ENCODE peak calls at places on chromosome 3, in six cellular contexts. D is IMR-90, A is neuronal stem cell, F is mesenchymal stem cell, T is H1, E is mesendoderm. X is an unnamed sample.

GRCh38 chr3:123678108-123678511 is 93.3 kb upstream of the HACD2 start:
- DNase-seq in E (no peak), F (peak), T (no peak), D (peak), A (no peak), X (no peak)

GRCh38 chr3:73723596-73723995 is 98.9 kb upstream of the PDZRN3 start:
- DNase-seq in A (no peak), D (no peak), E (no peak), F (no peak), T (no peak), X (no peak)

GRCh38 chr3:139894638-139894989 is 40.4 kb upstream of the CLSTN2 start:
- DNase-seq in T (no peak), E (no peak), F (no peak), D (no peak), A (no peak), X (no peak)

GRCh38 chr3:143847787-143848631 is at the start of gene SLC9A9:
- DNase-seq in T (no peak), E (peak), A (no peak), F (peak), D (peak), X (peak)

GRCh38 chr3:48294611-48295263 is 38.7 kb downstream of the SPINK8 start:
- DNase-seq in E (no peak), F (no peak), D (no peak), A (no peak), T (no peak), X (no peak)

GRCh38 chr3:36709826-36710365 is 54.5 kb downstream of the DCLK3 start:
- DNase-seq in T (no peak), A (no peak), D (no peak), F (no peak), E (no peak), X (no peak)

GRCh38 chr3:112815981-112816380 is 30.7 kb downstream of the CD200R1L start:
- DNase-seq in A (no peak), D (peak), E (no peak), T (no peak), F (peak), X (no peak)

GRCh38 chr3:184742676-184743135 is 30.8 kb upstream of the MAGEF1 start:
- DNase-seq in T (no peak), A (peak), F (no peak), E (no peak), D (no peak), X (no peak)

GRCh38 chr3:131658115-131658514 is 155.3 kb upstream of the MRPL3 start:
- DNase-seq in T (no peak), F (no peak), A (no peak), D (no peak), E (no peak), X (no peak)

GRCh38 chr3:38354588-38355344 is 8.2 kb downstream of the XYLB start:
- DNase-seq in E (no peak), F (no peak), A (no peak), D (peak), T (no peak), X (no peak)

GRCh38 chr3:195221015-195221853 is 49.7 kb downstream of the XXYLT1 start:
- DNase-seq in T (peak), F (peak), D (peak), E (no peak), A (no peak), X (no peak)

GRCh38 chr3:186605561-186606545 is 7.0 kb upstream of the AHSG start:
- DNase-seq in T (no peak), E (no peak), D (no peak), F (no peak), A (no peak), X (no peak)

GRCh38 chr3:137294139-137294538 is 336.4 kb downstream of the IL20RB start:
- DNase-seq in T (no peak), A (no peak), D (no peak), F (no peak), E (no peak), X (no peak)

GRCh38 chr3:105014631-105015030 is 352.1 kb upstream of the ALCAM start:
- DNase-seq in E (no peak), F (peak), D (peak), A (no peak), T (no peak), X (no peak)

GRCh38 chr3:9932843-9933560 is 632 bp upstream of the CRELD1 start:
- DNase-seq in D (peak), F (peak), E (peak), T (peak), A (peak), X (peak)

GRCh38 chr3:49098910-49099630 is 5.2 kb upstream of the QRICH1 start:
- DNase-seq in T (no peak), D (no peak), A (no peak), E (no peak), F (no peak), X (no peak)

GRCh38 chr3:73745429-73746247 is 120.9 kb upstream of the PDZRN3 start:
- DNase-seq in T (no peak), A (no peak), F (no peak), E (no peak), D (peak), X (no peak)

DNA sequence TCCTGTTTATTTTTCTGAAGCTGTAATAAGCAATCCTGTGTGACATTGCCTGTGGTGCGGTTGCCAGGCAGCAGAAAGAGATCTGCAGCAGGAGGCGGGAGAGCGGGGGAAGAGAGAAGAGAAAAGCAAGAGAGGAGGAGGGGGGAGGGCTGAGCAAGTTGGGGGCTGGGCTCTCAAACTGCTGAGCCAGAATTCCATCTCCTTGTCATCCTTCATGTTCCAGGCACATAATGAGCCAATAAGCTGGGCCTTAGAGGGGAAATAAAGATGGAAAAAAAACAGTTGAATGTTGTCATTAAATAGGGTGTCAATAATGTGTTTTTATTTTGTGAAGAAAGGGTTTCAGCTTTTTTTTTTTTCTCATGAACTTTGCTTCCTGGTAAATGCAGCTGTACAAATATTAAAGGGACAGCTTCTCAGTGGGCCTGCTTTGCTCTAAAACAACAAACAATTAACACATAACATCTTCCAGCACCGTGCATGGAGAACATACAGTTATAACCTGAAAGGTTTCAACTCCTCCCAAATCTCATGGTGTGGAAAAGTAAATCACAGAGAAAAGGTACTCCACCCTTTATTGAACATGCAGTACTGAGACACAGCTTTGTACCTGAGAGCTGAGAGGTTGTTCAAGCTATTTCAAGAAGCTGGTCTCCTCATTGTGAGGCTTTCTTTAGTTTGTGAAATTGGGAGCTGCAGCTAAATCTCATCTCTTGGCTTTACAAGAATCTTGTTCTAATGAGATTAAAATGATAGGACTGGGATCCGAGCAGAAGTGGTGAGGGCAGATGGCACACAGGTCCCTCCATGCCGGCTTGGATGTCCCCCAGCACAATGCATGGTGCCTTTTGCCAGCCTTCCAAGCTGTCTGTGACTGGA is 451.1 kb upstream of the KCNMB2 start:
- DNase-seq in D (peak), E (peak), A (peak), F (peak), T (peak), X (peak)
- H2BK120ac ChIP-seq in D (peak), E (peak), A (no peak), F (peak), T (peak), X (no peak)

DNA sequence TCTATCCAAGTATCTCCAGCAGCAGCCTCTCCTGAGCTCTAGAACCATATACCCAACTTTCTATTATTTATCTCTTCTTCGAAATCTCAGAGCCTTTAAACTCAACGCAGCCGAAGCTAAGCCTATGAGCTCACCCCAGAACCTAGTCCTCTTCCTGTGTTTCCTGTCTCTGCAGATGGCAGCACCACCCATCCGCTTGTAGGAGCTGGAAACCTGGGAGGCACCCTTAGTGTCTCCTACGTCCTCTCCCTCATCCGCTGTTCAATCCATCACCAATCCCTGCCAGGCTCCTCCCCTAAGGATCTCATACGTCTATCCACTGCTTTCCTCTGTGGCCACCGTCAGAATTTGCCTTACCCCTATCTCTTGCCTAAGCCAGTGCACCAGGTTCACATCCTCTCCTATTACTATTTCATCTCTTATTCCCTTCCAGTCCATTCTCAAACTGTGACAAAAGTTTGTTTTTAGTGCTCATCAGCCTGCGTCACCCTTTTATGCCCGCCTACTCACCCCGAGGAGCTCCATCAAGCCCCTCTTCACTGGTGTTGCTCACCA is 9.6 kb downstream of the VGLL4 start:
- DNase-seq in F (no peak), D (no peak), E (no peak), T (no peak), A (no peak), X (no peak)
- H3K4ac ChIP-seq in F (no peak), D (no peak), E (no peak), T (no peak), A (no peak), X (no peak)

DNA sequence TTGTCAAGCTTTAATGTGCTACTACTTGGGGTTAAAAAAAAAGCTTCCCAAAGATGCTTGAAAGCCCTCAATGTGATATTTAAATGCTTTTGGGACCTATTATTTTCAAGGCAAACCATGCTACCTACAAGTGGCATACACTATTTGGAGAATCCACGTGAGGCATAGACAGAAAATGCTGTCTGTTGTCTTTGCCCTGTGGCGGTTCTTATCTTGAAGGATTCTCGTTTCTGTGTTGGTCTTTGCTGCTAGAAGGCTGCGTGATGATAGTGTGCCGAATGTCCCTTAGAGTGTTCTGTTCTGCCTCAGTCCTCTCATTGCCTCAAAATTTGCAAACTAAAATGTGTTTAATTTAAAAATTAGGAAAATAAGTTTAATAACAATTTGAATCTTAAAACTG is 356.2 kb upstream of the RARB start:
- DNase-seq in E (no peak), T (no peak), F (no peak), A (no peak), D (no peak), X (no peak)
- H2BK120ac ChIP-seq in E (no peak), T (no peak), F (no peak), A (no peak), D (no peak), X (no peak)

GRCh38 chr3:190060401-190060800 is 60.3 kb downstream of the P3H2 start:
- DNase-seq in T (no peak), F (no peak), A (no peak), D (no peak), E (no peak), X (no peak)

GRCh38 chr3:190056795-190057194 is 63.9 kb downstream of the P3H2 start:
- DNase-seq in D (peak), A (no peak), E (no peak), F (peak), T (no peak), X (no peak)

GRCh38 chr3:190055773-190056172 is 64.9 kb downstream of the P3H2 start:
- DNase-seq in F (no peak), A (no peak), T (no peak), D (no peak), E (no peak), X (no peak)

GRCh38 chr3:190059242-190059590 is 61.5 kb downstream of the P3H2 start:
- DNase-seq in D (peak), F (peak), A (no peak), E (no peak), T (no peak), X (no peak)

DNA sequence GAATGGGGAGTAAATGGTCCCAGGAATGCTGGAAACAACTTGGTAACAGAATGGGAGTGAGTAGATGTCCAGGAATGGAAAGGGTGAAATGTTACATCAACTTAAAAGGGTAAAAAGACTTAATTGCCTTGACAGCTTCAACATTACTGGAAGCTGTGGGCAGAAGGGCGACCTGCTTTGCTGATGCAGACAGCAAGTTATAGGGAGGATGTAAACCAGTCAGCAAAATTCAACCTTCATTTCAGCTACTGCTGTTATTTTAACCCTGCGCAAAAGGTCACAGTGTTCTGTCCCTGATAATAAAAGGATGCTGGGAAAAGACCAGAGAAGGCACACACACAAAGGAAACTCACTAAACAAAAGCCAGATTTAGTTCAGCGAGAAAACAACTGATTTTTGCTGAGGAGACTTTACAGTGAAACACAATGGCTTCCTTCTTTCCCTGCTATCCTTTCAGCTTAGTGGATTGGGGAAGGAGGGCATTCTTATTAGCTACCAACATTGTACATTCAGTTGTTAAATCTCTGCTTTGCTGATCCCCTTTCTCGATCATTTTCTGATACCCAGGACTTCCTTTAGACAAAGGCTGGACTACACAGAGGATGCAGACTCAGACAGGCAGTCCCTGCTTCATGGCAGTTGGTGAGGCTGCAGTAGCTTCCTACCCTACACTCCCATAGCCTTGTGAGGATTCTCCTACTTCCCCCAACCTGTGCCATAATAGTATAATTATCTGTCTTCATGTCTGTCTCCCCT is 62.0 kb downstream of the P3H2 start:
- DNase-seq in F (peak), T (no peak), A (no peak), E (no peak), D (peak), X (no peak)
- H3K4ac ChIP-seq in F (no peak), T (no peak), A (no peak), E (no peak), D (peak), X (no peak)

DNA sequence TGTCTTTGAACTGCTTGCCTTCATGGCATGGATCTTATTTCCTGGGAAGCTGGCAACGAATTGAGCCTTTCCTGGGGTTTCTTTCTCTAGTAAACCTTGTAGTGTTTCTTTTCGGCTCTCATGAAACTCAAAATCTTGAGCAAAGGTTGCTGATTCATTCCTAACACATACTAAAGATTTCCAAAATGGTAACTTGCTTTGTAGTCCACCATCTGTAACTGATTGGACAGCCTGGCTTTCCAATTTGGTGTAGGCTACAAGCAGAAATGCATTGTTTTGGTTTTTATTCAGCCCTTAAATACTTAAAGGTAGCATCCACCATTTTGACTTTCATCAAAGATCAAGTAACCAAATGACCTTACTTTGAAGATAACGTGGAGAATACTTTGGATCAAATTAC is 38.1 kb downstream of the LRTM1 start:
- DNase-seq in F (no peak), D (no peak), A (no peak), T (no peak), E (no peak), X (no peak)
- H2BK120ac ChIP-seq in F (peak), D (no peak), A (no peak), T (no peak), E (no peak), X (no peak)

DNA sequence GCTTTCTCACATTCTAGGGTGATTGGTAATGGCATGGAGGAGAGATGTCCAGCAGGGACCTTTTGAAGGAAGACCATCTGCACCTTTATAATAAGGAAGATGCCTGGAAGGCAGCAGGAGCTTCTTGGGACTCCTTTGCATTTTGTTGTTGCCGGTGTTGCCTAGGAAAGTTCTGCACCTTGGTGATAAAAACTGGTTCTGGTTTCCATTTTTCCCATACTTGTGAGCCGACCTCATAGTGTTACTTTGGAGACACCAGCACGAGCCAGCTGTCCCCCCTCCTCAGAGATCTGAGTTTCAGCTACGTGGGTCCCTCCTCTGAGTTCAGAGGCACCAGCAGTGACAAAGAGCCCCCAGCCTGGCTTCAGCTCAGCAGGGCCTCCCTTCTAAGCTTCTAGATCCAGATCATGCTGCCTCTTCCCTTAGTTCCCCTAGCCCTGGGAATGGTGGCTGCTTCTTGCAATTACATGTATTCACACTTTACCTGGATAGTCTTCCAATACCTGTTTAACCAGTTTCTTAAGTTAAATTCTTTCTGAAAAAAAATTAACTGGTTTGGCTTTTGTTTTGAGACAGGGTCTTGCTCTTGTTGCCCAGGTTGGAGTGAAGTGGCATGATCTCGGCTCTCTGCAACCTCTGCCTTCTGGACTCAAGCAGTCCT is 18.0 kb upstream of the FSTL1 start:
- DNase-seq in A (no peak), D (no peak), F (no peak), E (peak), T (no peak), X (no peak)
- H3K4ac ChIP-seq in A (no peak), D (peak), F (no peak), E (peak), T (no peak), X (peak)

GRCh38 chr3:128438488-128439072 is 28.1 kb downstream of the DNAJB8 start:
- DNase-seq in T (no peak), F (no peak), E (no peak), D (no peak), A (no peak), X (peak)

GRCh38 chr3:128435058-128435457 is 31.6 kb downstream of the DNAJB8 start:
- DNase-seq in T (no peak), F (no peak), D (no peak), A (no peak), E (peak), X (peak)

GRCh38 chr3:128434524-128434923 is 32.2 kb downstream of the DNAJB8 start:
- DNase-seq in E (no peak), T (no peak), A (no peak), F (no peak), D (no peak), X (no peak)

GRCh38 chr3:128435561-128435960 is 31.1 kb downstream of the DNAJB8 start:
- DNase-seq in F (no peak), D (no peak), A (no peak), E (no peak), T (no peak), X (no peak)

DNA sequence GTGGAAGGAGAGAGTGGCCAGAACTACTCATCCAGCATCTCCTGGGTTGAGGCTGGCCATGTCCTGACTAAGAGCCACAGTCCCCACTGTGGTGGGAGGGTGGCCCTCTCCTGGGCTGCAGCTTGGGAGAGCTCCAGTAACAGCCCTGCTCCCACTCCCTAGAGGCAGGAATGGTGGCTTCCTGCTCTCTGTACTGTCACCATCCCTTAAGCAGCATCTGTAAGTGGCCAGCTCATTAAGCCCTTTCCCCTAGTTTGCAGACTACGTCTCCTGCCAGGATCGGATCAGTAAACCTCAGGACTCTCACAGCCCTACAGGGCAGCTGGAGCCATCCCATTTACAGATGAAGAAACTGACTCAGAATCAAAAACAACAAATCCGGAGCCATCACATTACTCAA is 30.5 kb downstream of the DNAJB8 start:
- DNase-seq in A (no peak), T (no peak), D (no peak), F (no peak), E (no peak), X (no peak)
- H2BK120ac ChIP-seq in A (no peak), T (no peak), D (no peak), F (no peak), E (no peak), X (no peak)

X was measured in H9.